ENCODE peak calls at places on chromosome 13, in nine cellular contexts. One of them, this sample, is unnamed.

GRCh38 chr13:44300895-44301638 is 72.6 kb upstream of the SERP2 start:
- DNase-seq in Peyer's patch: no peak
- DNase-seq in breast epithelium: peak
- DNase-seq in heart left ventricle: peak
- DNase-seq in fibroblast of lung: peak
- DNase-seq in AG09309: no peak
- DNase-seq in AG04450: no peak
- DNase-seq in stomach: peak
- DNase-seq in thoracic aorta: no peak
- DNase-seq in this sample: peak

GRCh38 chr13:77331421-77331820 is 4.5 kb upstream of the MYCBP2 start:
- DNase-seq in AG09309: no peak
- DNase-seq in fibroblast of lung: no peak
- DNase-seq in thoracic aorta: no peak
- DNase-seq in heart left ventricle: no peak
- DNase-seq in AG04450: no peak
- DNase-seq in breast epithelium: no peak
- DNase-seq in stomach: no peak
- DNase-seq in Peyer's patch: no peak
- DNase-seq in this sample: no peak

GRCh38 chr13:30133554-30133912 is 173.8 kb downstream of the KATNAL1 start:
- DNase-seq in Peyer's patch: no peak
- DNase-seq in fibroblast of lung: no peak
- DNase-seq in breast epithelium: no peak
- DNase-seq in AG04450: no peak
- DNase-seq in heart left ventricle: no peak
- DNase-seq in AG09309: no peak
- DNase-seq in thoracic aorta: no peak
- DNase-seq in stomach: peak
- DNase-seq in this sample: no peak

GRCh38 chr13:110716235-110716505 is 2.7 kb downstream of the ING1 start:
- DNase-seq in breast epithelium: no peak
- DNase-seq in thoracic aorta: no peak
- DNase-seq in AG09309: no peak
- DNase-seq in heart left ventricle: peak
- DNase-seq in AG04450: no peak
- DNase-seq in fibroblast of lung: peak
- DNase-seq in stomach: peak
- DNase-seq in Peyer's patch: no peak
- DNase-seq in this sample: no peak

GRCh38 chr13:95437561-95437960 is 115.0 kb upstream of the CLDN10 start:
- DNase-seq in fibroblast of lung: no peak
- DNase-seq in breast epithelium: no peak
- DNase-seq in Peyer's patch: no peak
- DNase-seq in AG04450: no peak
- DNase-seq in heart left ventricle: no peak
- DNase-seq in stomach: no peak
- DNase-seq in thoracic aorta: no peak
- DNase-seq in AG09309: no peak
- DNase-seq in this sample: no peak

GRCh38 chr13:108528303-108528702 is 101.1 kb upstream of the MYO16 start:
- DNase-seq in thoracic aorta: no peak
- DNase-seq in AG09309: no peak
- DNase-seq in stomach: no peak
- DNase-seq in AG04450: no peak
- DNase-seq in breast epithelium: no peak
- DNase-seq in heart left ventricle: no peak
- DNase-seq in Peyer's patch: no peak
- DNase-seq in fibroblast of lung: no peak
- DNase-seq in this sample: no peak

GRCh38 chr13:110914293-110915056 is 394 bp downstream of the ANKRD10 start:
- DNase-seq in stomach: peak
- DNase-seq in Peyer's patch: peak
- DNase-seq in thoracic aorta: peak
- DNase-seq in breast epithelium: peak
- DNase-seq in AG09309: no peak
- DNase-seq in heart left ventricle: peak
- DNase-seq in AG04450: no peak
- DNase-seq in fibroblast of lung: peak
- DNase-seq in this sample: peak

GRCh38 chr13:36706755-36707154 is 32.9 kb downstream of the SERTM1 start:
- DNase-seq in Peyer's patch: no peak
- DNase-seq in thoracic aorta: no peak
- DNase-seq in AG04450: peak
- DNase-seq in heart left ventricle: no peak
- DNase-seq in stomach: no peak
- DNase-seq in breast epithelium: no peak
- DNase-seq in fibroblast of lung: no peak
- DNase-seq in AG09309: peak
- DNase-seq in this sample: peak

GRCh38 chr13:50365300-50365682 is 350.0 kb downstream of the KCNRG start:
- DNase-seq in heart left ventricle: no peak
- DNase-seq in Peyer's patch: no peak
- DNase-seq in AG04450: no peak
- DNase-seq in stomach: no peak
- DNase-seq in thoracic aorta: no peak
- DNase-seq in fibroblast of lung: no peak
- DNase-seq in breast epithelium: no peak
- DNase-seq in AG09309: no peak
- DNase-seq in this sample: no peak

GRCh38 chr13:33876716-33877394 is 58.9 kb downstream of the RFC3 start:
- DNase-seq in Peyer's patch: no peak
- DNase-seq in AG04450: no peak
- DNase-seq in heart left ventricle: no peak
- DNase-seq in fibroblast of lung: no peak
- DNase-seq in stomach: no peak
- DNase-seq in AG09309: no peak
- DNase-seq in thoracic aorta: no peak
- DNase-seq in breast epithelium: no peak
- DNase-seq in this sample: no peak

GRCh38 chr13:71613347-71613746 is 253.7 kb downstream of the DACH1 start:
- DNase-seq in thoracic aorta: no peak
- DNase-seq in AG09309: no peak
- DNase-seq in breast epithelium: no peak
- DNase-seq in fibroblast of lung: no peak
- DNase-seq in heart left ventricle: no peak
- DNase-seq in Peyer's patch: no peak
- DNase-seq in AG04450: no peak
- DNase-seq in stomach: no peak
- DNase-seq in this sample: no peak

GRCh38 chr13:50284540-50284939 is 269.3 kb downstream of the KCNRG start:
- DNase-seq in thoracic aorta: no peak
- DNase-seq in breast epithelium: no peak
- DNase-seq in Peyer's patch: no peak
- DNase-seq in fibroblast of lung: no peak
- DNase-seq in heart left ventricle: no peak
- DNase-seq in AG04450: no peak
- DNase-seq in stomach: no peak
- DNase-seq in AG09309: no peak
- DNase-seq in this sample: no peak

GRCh38 chr13:74868044-74868443 is 613.9 kb downstream of the TBC1D4 start:
- DNase-seq in thoracic aorta: no peak
- DNase-seq in Peyer's patch: no peak
- DNase-seq in fibroblast of lung: no peak
- DNase-seq in AG09309: no peak
- DNase-seq in stomach: no peak
- DNase-seq in breast epithelium: no peak
- DNase-seq in AG04450: no peak
- DNase-seq in heart left ventricle: no peak
- DNase-seq in this sample: peak

GRCh38 chr13:108428691-108429090 is 159.2 kb downstream of the TNFSF13B start:
- DNase-seq in fibroblast of lung: no peak
- DNase-seq in breast epithelium: no peak
- DNase-seq in heart left ventricle: no peak
- DNase-seq in AG04450: no peak
- DNase-seq in stomach: no peak
- DNase-seq in Peyer's patch: no peak
- DNase-seq in AG09309: no peak
- DNase-seq in thoracic aorta: no peak
- DNase-seq in this sample: no peak

DNA sequence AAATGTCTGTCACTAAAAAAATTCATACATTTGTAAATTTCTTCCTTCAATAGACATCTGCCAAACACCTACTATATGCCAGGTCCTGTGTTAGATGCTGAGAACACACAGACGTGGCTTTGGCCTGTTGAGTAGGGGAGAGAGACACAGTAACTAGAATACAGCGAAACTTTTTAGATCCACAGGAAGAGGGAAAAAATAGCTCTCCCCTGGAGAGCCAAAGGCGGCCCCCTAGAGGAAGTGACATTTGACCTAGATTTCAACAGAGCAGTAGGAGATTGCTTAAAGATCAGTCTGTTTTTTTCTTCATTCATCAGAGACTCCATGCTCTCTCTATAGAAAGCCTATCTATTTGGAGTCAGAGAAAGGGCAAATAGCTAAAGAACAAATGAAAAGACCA is 11.3 kb downstream of the LCP1 start:
- DNase-seq in Peyer's patch: no peak
- DNase-seq in fibroblast of lung: peak
- DNase-seq in AG04450: no peak
- DNase-seq in AG09309: no peak
- DNase-seq in stomach: no peak
- DNase-seq in thoracic aorta: no peak
- DNase-seq in heart left ventricle: no peak
- DNase-seq in breast epithelium: no peak
- DNase-seq in this sample: peak
- H3K4me3 ChIP-seq in Peyer's patch: no peak
- H3K4me3 ChIP-seq in fibroblast of lung: no peak
- H3K4me3 ChIP-seq in AG04450: no peak
- H3K4me3 ChIP-seq in AG09309: no peak
- H3K4me3 ChIP-seq in stomach: no peak
- H3K4me3 ChIP-seq in thoracic aorta: no peak
- H3K4me3 ChIP-seq in heart left ventricle: peak
- H3K4me3 ChIP-seq in breast epithelium: no peak
- H3K4me3 ChIP-seq in this sample: no peak

DNA sequence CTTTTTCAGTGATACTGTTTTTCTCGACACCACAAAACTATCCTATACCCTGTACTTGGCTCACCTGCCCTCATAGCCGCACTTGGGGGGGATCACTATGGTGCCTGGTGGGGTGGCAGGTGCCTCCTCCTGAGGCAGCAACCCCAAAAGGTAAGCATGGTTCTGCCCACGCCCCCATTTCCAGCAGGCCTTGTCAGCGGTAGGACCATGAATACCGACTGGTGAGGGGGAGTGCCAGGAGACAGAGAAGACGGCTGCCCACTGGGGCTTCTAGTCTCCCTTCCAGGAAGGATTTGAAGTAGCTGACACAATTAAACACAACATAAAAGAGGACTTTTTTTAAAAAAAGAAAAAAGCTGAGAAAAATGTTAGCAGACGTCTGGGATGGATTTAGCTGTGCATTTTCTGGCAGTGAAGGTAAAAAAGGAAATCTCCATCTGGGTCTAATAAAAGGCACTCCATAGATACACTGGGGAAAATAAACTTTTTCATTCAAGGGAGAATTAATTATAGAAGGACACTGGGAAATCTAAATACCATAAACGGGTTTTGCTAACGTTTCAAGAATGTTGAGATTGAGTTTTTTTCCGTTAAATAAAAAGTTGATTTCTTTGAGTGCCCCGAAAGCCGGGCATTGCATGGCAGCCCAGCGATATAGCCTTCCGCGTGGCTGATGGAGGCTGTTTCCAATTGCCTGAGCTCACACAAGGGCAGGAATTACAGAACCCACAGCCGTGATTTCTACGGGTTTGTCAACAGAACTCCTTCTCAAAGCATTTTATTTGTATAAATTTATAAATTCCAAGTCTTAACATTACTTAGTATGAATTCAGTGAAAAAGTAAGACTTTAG is 45.1 kb downstream of the ATP11A start:
- DNase-seq in heart left ventricle: no peak
- DNase-seq in Peyer's patch: no peak
- DNase-seq in thoracic aorta: no peak
- DNase-seq in breast epithelium: no peak
- DNase-seq in AG04450: no peak
- DNase-seq in AG09309: no peak
- DNase-seq in fibroblast of lung: no peak
- DNase-seq in stomach: no peak
- DNase-seq in this sample: no peak
- H3K4me3 ChIP-seq in heart left ventricle: no peak
- H3K4me3 ChIP-seq in Peyer's patch: no peak
- H3K4me3 ChIP-seq in thoracic aorta: no peak
- H3K4me3 ChIP-seq in breast epithelium: no peak
- H3K4me3 ChIP-seq in AG04450: no peak
- H3K4me3 ChIP-seq in AG09309: no peak
- H3K4me3 ChIP-seq in fibroblast of lung: no peak
- H3K4me3 ChIP-seq in stomach: no peak
- H3K4me3 ChIP-seq in this sample: no peak

GRCh38 chr13:61084983-61085382 is 330.7 kb downstream of the PCDH20 start:
- DNase-seq in fibroblast of lung: peak
- DNase-seq in stomach: no peak
- DNase-seq in AG09309: no peak
- DNase-seq in Peyer's patch: no peak
- DNase-seq in AG04450: no peak
- DNase-seq in thoracic aorta: no peak
- DNase-seq in heart left ventricle: no peak
- DNase-seq in breast epithelium: no peak
- DNase-seq in this sample: no peak

DNA sequence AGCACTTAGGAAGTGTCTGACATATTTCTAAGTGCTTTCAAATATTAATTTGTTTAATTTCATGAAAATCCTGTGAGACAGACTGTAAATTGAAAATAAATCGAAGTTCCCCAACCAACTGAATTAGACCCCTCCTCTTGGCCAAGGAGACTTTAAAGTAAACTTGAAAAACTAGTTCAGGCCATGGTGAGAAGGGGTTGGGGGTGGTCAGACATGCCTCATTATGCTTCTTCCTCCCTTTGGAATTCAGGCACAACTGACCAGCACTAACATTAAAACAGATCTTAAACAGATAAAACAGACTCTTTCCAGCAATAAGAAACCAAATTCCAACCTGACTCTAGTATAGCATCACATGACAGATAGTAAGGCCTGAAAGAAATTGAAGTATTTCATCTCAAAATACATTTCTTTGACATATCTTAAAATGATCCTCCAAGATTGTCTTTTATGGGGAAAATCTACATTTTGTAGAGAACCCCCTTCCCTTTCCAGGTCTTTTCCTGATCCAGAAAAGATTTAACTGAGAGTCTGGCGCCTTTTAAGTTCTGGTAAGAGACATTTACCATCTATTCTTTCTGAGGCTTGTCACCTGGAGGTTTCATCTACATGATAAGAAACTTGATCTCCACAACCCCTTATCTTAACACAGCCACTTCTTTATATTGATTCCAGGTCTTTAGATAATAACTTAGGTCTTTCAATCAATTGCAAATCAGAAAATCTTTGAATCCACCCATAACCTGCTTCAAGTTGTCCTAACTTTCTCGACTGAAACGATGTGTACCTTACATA is 336.5 kb downstream of the PCDH20 start:
- DNase-seq in AG09309: no peak
- DNase-seq in AG04450: no peak
- DNase-seq in fibroblast of lung: no peak
- DNase-seq in heart left ventricle: no peak
- DNase-seq in breast epithelium: no peak
- DNase-seq in thoracic aorta: no peak
- DNase-seq in stomach: no peak
- DNase-seq in Peyer's patch: no peak
- DNase-seq in this sample: no peak
- H3K4me3 ChIP-seq in AG09309: no peak
- H3K4me3 ChIP-seq in AG04450: no peak
- H3K4me3 ChIP-seq in fibroblast of lung: no peak
- H3K4me3 ChIP-seq in heart left ventricle: no peak
- H3K4me3 ChIP-seq in breast epithelium: no peak
- H3K4me3 ChIP-seq in thoracic aorta: no peak
- H3K4me3 ChIP-seq in stomach: no peak
- H3K4me3 ChIP-seq in Peyer's patch: no peak
- H3K4me3 ChIP-seq in this sample: no peak

GRCh38 chr13:39602614-39603366 is at the start of gene LHFPL6:
- DNase-seq in AG04450: peak
- DNase-seq in heart left ventricle: peak
- DNase-seq in AG09309: no peak
- DNase-seq in Peyer's patch: peak
- DNase-seq in thoracic aorta: peak
- DNase-seq in stomach: peak
- DNase-seq in fibroblast of lung: peak
- DNase-seq in breast epithelium: peak
- DNase-seq in this sample: peak
- H3K4me3 ChIP-seq in AG04450: peak
- H3K4me3 ChIP-seq in heart left ventricle: peak
- H3K4me3 ChIP-seq in AG09309: peak
- H3K4me3 ChIP-seq in Peyer's patch: peak
- H3K4me3 ChIP-seq in thoracic aorta: peak
- H3K4me3 ChIP-seq in stomach: peak
- H3K4me3 ChIP-seq in fibroblast of lung: peak
- H3K4me3 ChIP-seq in breast epithelium: peak
- H3K4me3 ChIP-seq in this sample: peak